ENCODE peak calls at places on chromosomes 7 and 10, in five cellular contexts. G is left ventricle myocardium inferior, Z is pancreas, P is heart left ventricle, L is thyroid gland. S is an unnamed sample.

GRCh38 chr10:452512-453504 is 236.7 kb downstream of the DIP2C start:
- DNase-seq in P (no peak), L (no peak), G (no peak), Z (peak), S (no peak)

GRCh38 chr10:68600041-68600778 is 40.1 kb downstream of the TET1 start:
- DNase-seq in Z (peak), L (peak), G (peak), P (peak), S (peak)

GRCh38 chr10:97358349-97358748 is 23.8 kb upstream of the FRAT2 start:
- DNase-seq in G (no peak), Z (peak), P (no peak), L (no peak), S (no peak)

GRCh38 chr7:99123571-99124033 is 20.3 kb downstream of the SMURF1 start:
- DNase-seq in Z (no peak), L (no peak), P (no peak), G (no peak), S (peak)

GRCh38 chr10:79084012-79084971 is 15.5 kb downstream of the ZMIZ1 start:
- DNase-seq in Z (peak), P (peak), G (peak), L (peak), S (peak)

GRCh38 chr7:130938661-130939060 is 204.7 kb upstream of the KLF14 start:
- DNase-seq in Z (no peak), P (no peak), L (no peak), G (no peak), S (no peak)

GRCh38 chr7:7529328-7529727 is 6.3 kb downstream of the COL28A1 start:
- DNase-seq in G (no peak), Z (no peak), L (peak), P (no peak), S (no peak)

GRCh38 chr10:60919551-60919950 is 24.4 kb downstream of the RHOBTB1 start:
- DNase-seq in P (no peak), G (no peak), Z (no peak), L (no peak), S (no peak)

GRCh38 chr7:148761499-148762278 is 63.0 kb downstream of the CUL1 start:
- DNase-seq in G (no peak), L (no peak), P (no peak), Z (no peak), S (no peak)

GRCh38 chr7:71165708-71166107 is 33.8 kb downstream of the GALNT17 start:
- DNase-seq in P (no peak), Z (no peak), L (peak), G (no peak), S (no peak)
- TF ChIP-seq CTCF in P (no peak), Z (no peak), L (no peak), G (no peak), S (no peak)

DNA sequence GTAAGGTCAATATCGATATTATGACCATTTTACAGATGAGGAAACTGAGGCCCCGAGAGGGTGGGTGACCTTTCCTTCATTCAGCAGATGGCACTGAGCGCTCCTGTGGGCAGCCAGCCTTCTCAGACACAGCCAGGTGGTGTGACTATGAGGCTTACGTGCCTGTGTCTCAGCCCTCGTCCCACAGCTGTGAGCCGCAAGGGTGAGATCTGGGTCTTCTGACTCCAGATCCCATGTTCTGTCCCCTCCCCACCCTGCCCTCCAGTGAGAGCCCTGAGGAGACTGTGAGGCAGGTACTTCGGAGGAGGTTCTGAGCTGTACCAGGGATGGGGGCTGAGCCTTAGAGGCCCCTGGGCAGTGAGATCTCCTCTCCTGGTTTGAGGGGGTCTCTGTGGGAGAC is 613.8 kb upstream of the FOXK1 start:
- DNase-seq in Z (no peak), G (no peak), L (no peak), P (no peak), S (no peak)
- H3K4me3 ChIP-seq in Z (no peak), G (no peak), L (no peak), P (no peak), S (no peak)

GRCh38 chr7:12244129-12244528 is 33.0 kb downstream of the TMEM106B start:
- DNase-seq in L (peak), G (no peak), Z (no peak), P (no peak), S (peak)
- TF ChIP-seq CTCF in L (no peak), G (peak), Z (no peak), P (no peak), S (peak)

GRCh38 chr7:223118-223800 is 30.9 kb downstream of the FAM20C start:
- DNase-seq in L (no peak), G (no peak), Z (no peak), P (no peak), S (no peak)

GRCh38 chr7:222716-223041 is 30.3 kb downstream of the FAM20C start:
- DNase-seq in Z (no peak), L (no peak), G (no peak), P (no peak), S (no peak)

GRCh38 chr7:226281-226882 is 34.0 kb downstream of the FAM20C start:
- DNase-seq in G (no peak), Z (no peak), P (no peak), L (no peak), S (peak)

GRCh38 chr7:221996-222715 is 29.8 kb downstream of the FAM20C start:
- DNase-seq in Z (no peak), P (no peak), L (no peak), G (no peak), S (no peak)

DNA sequence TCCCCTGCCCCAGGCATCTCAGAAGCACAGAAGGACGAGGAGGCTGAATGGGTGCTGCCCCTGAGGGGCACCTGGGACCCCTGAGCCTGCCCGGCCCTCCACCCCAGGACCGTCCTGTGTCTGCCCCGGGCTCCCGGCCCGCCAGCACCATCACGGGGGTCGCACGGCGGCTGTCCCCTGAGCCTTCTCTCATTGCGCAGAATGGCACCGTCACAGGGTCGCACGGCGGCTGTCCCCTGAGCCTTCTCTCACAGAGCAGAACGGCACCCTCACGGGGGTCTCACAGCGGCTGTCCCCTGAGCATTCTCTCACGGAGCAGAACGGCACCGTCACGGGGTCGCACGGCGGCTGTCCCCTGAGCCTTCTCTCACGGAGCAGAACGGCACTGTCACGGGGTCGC is 31.5 kb downstream of the FAM20C start:
- DNase-seq in G (no peak), L (no peak), P (no peak), Z (no peak), S (no peak)
- H3K4me3 ChIP-seq in G (no peak), L (no peak), P (no peak), Z (no peak), S (no peak)

GRCh38 chr7:28879105-28879504 is 79.0 kb downstream of the TRIL start:
- DNase-seq in L (no peak), Z (no peak), G (no peak), P (no peak), S (no peak)
- TF ChIP-seq CTCF in L (no peak), Z (no peak), G (no peak), P (no peak), S (no peak)

GRCh38 chr7:101208794-101209193 is 8.0 kb upstream of the MOGAT3 start:
- DNase-seq in Z (no peak), G (no peak), L (no peak), P (no peak), S (no peak)

GRCh38 chr7:101205901-101206664 is 5.2 kb upstream of the MOGAT3 start:
- DNase-seq in P (no peak), Z (no peak), L (no peak), G (no peak), S (no peak)

GRCh38 chr7:101210143-101210542 is 7.2 kb downstream of the PLOD3 start:
- DNase-seq in G (no peak), P (no peak), Z (peak), L (no peak), S (no peak)

GRCh38 chr7:101207459-101207858 is 6.6 kb upstream of the MOGAT3 start:
- DNase-seq in P (no peak), L (no peak), Z (no peak), G (no peak), S (no peak)

GRCh38 chr7:101206665-101207042 is 5.8 kb upstream of the MOGAT3 start:
- DNase-seq in P (no peak), L (no peak), G (no peak), Z (no peak), S (no peak)
- H3K4me3 ChIP-seq in P (no peak), L (no peak), G (no peak), Z (no peak), S (no peak)

GRCh38 chr10:25934673-25935139 is 677 bp downstream of the MYO3A start:
- DNase-seq in P (no peak), G (no peak), Z (peak), L (peak), S (no peak)
- TF ChIP-seq CTCF in P (peak), G (peak), Z (peak), L (no peak), S (peak)

GRCh38 chr10:88582411-88582805 is 710 bp downstream of the RNLS start:
- DNase-seq in P (no peak), L (no peak), G (no peak), Z (no peak), S (no peak)
- H3K4me3 ChIP-seq in P (peak), L (peak), G (peak), Z (peak), S (peak)